ENCODE peak calls at places on chromosomes 16 and 17, in four cellular contexts. B, W, P and H are unnamed samples.

GRCh38 chr17:72590882-72591499 is 470.2 kb downstream of the SOX9 start:
- DNase-seq in W (no peak), B (no peak), P (no peak), H (no peak)

GRCh38 chr16:10078541-10078949 is 103.7 kb downstream of the GRIN2A start:
- DNase-seq in B (no peak), P (no peak), W (no peak), H (no peak)

GRCh38 chr16:89290472-89290871 is 73.0 kb downstream of the ZNF778 start:
- DNase-seq in B (no peak), W (no peak), P (no peak), H (no peak)

GRCh38 chr16:8660841-8661301 is 13.5 kb upstream of the ABAT start:
- DNase-seq in W (peak), P (peak), B (peak), H (peak)

GRCh38 chr16:66856184-66856730 is 12.0 kb downstream of the CA7 start:
- DNase-seq in W (no peak), B (no peak), P (no peak), H (no peak)

GRCh38 chr17:21295036-21295952 is 10.8 kb downstream of the MAP2K3 start:
- DNase-seq in P (no peak), B (no peak), W (peak), H (peak)

GRCh38 chr16:4058386-4058785 is 57.9 kb downstream of the ADCY9 start:
- DNase-seq in P (no peak), W (no peak), B (no peak), H (no peak)

GRCh38 chr16:2779151-2779920 is 2.3 kb upstream of the ELOB start:
- DNase-seq in B (no peak), P (no peak), W (no peak), H (no peak)

GRCh38 chr17:75587718-75588545 is at the start of gene MYO15B:
- DNase-seq in P (no peak), B (peak), W (peak), H (peak)

GRCh38 chr17:69460963-69461922 is 46.7 kb downstream of the MAP2K6 start:
- DNase-seq in B (no peak), W (no peak), P (no peak), H (no peak)

GRCh38 chr17:69945698-69946185 is 129.3 kb upstream of the KCNJ16 start:
- DNase-seq in P (no peak), B (no peak), W (no peak), H (no peak)

GRCh38 chr17:35255316-35255715 is 12.4 kb downstream of the SLFN5 start:
- DNase-seq in P (no peak), W (no peak), B (no peak), H (no peak)

GRCh38 chr17:18226284-18226945 is 980 bp downstream of the LLGL1 start:
- DNase-seq in P (no peak), B (no peak), W (no peak), H (no peak)

GRCh38 chr16:11474617-11475291 is 112.0 kb downstream of the LITAF start:
- DNase-seq in P (no peak), W (no peak), B (no peak), H (peak)

GRCh38 chr16:1428511-1428910 is 2.4 kb upstream of the PERCC1 start:
- DNase-seq in B (no peak), P (peak), W (peak), H (no peak)

GRCh38 chr16:397135-397661 is at the start of gene NME4:
- DNase-seq in P (peak), W (peak), B (peak), H (no peak)

GRCh38 chr17:20214807-20215206 is 205.6 kb downstream of the SPECC1 start:
- DNase-seq in W (no peak), B (no peak), P (no peak), H (no peak)

GRCh38 chr17:57121308-57122042 is 36.4 kb downstream of the AKAP1 start:
- DNase-seq in W (peak), P (peak), B (peak), H (peak)

GRCh38 chr17:2391597-2392251 is 9.1 kb downstream of the MNT start:
- DNase-seq in P (no peak), W (no peak), B (no peak), H (no peak)

GRCh38 chr16:85158702-85159225 is 46.5 kb upstream of the CIBAR2 start:
- DNase-seq in W (no peak), P (no peak), B (no peak), H (no peak)

GRCh38 chr17:3038941-3039340 is 24.5 kb downstream of the OR1D5 start:
- DNase-seq in P (no peak), B (no peak), W (no peak), H (no peak)

GRCh38 chr17:33342025-33342424 is 48.9 kb upstream of the ASIC2 start:
- DNase-seq in P (no peak), W (no peak), B (no peak), H (no peak)

GRCh38 chr17:20225162-20226115 is 216.3 kb downstream of the SPECC1 start:
- DNase-seq in W (no peak), P (no peak), B (no peak), H (no peak)

GRCh38 chr17:75927286-75927922 is 13.4 kb downstream of the FBF1 start:
- DNase-seq in W (peak), B (no peak), P (peak), H (peak)

GRCh38 chr17:45022288-45022648 is 29.2 kb downstream of the DCAKD start:
- DNase-seq in B (no peak), W (no peak), P (no peak), H (no peak)

GRCh38 chr16:24999088-24999670 is 16.0 kb downstream of the ARHGAP17 start:
- DNase-seq in B (no peak), W (no peak), P (no peak), H (no peak)

GRCh38 chr17:27860971-27861669 is 32.0 kb downstream of the LYRM9 start:
- DNase-seq in B (no peak), P (no peak), W (no peak), H (no peak)

GRCh38 chr17:1008008-1008761 is 11.3 kb downstream of the TIMM22 start:
- DNase-seq in W (no peak), B (no peak), P (no peak), H (no peak)

GRCh38 chr17:76071497-76072148 is 694 bp downstream of the SRP68 start:
- DNase-seq in B (no peak), P (peak), W (no peak), H (no peak)

GRCh38 chr17:71276071-71276470 is 844.7 kb upstream of the SOX9 start:
- DNase-seq in P (no peak), W (peak), B (no peak), H (no peak)

GRCh38 chr17:12727076-12727750 is 61.5 kb downstream of the MYOCD start:
- DNase-seq in W (peak), B (no peak), P (no peak), H (no peak)

GRCh38 chr16:66580605-66581209 is 1.4 kb downstream of the CMTM2 start:
- DNase-seq in B (no peak), W (peak), P (no peak), H (no peak)

GRCh38 chr17:16915752-16916556 is 56.0 kb downstream of the TNFRSF13B start:
- DNase-seq in B (peak), W (peak), P (peak), H (peak)

GRCh38 chr17:17823433-17824118 is 13.2 kb downstream of the SREBF1 start:
- DNase-seq in B (peak), W (peak), P (peak), H (peak)